ENCODE peak calls at places on chromosomes 7 and 10, in seven cellular contexts. One of them, this sample, is unnamed.

GRCh38 chr7:134435161-134435920 is 23.6 kb downstream of the AKR1B1 start:
- DNase-seq in Ammon's horn: no peak
- DNase-seq in fibroblast of pulmonary artery: peak; percentile 43
- DNase-seq in cardiac septum: no peak
- DNase-seq in nucleus accumbens: no peak
- DNase-seq in NCI-H1105: no peak
- DNase-seq in T-helper 9 cell: no peak
- DNase-seq in this sample: no peak

GRCh38 chr10:71431216-71431944 is 34.7 kb downstream of the CDH23 start:
- DNase-seq in Ammon's horn: no peak
- DNase-seq in fibroblast of pulmonary artery: no peak
- DNase-seq in cardiac septum: no peak
- DNase-seq in nucleus accumbens: no peak
- DNase-seq in NCI-H1105: no peak
- DNase-seq in T-helper 9 cell: no peak
- DNase-seq in this sample: peak; percentile 65

GRCh38 chr7:128946936-128947830 is 9.5 kb downstream of the IRF5 start:
- DNase-seq in Ammon's horn: no peak
- DNase-seq in fibroblast of pulmonary artery: no peak
- DNase-seq in cardiac septum: no peak
- DNase-seq in nucleus accumbens: no peak
- DNase-seq in NCI-H1105: no peak
- DNase-seq in T-helper 9 cell: no peak
- DNase-seq in this sample: no peak

GRCh38 chr7:131007439-131008330 is 273.7 kb upstream of the KLF14 start:
- DNase-seq in Ammon's horn: peak; percentile 87
- DNase-seq in fibroblast of pulmonary artery: peak; percentile 77
- DNase-seq in cardiac septum: no peak
- DNase-seq in nucleus accumbens: peak; percentile 42
- DNase-seq in NCI-H1105: peak; percentile 23
- DNase-seq in T-helper 9 cell: no peak
- DNase-seq in this sample: peak; percentile 95

GRCh38 chr7:107014381-107015023 is 30.0 kb upstream of the PRKAR2B start:
- DNase-seq in Ammon's horn: no peak
- DNase-seq in fibroblast of pulmonary artery: peak; percentile 9
- DNase-seq in cardiac septum: no peak
- DNase-seq in nucleus accumbens: no peak
- DNase-seq in NCI-H1105: peak; percentile 19
- DNase-seq in T-helper 9 cell: no peak
- DNase-seq in this sample: peak; percentile 67

GRCh38 chr7:38374507-38374906 is 101.1 kb upstream of the TARP start:
- DNase-seq in Ammon's horn: peak; percentile 56
- DNase-seq in fibroblast of pulmonary artery: peak; percentile 63
- DNase-seq in cardiac septum: no peak
- DNase-seq in nucleus accumbens: no peak
- DNase-seq in NCI-H1105: no peak
- DNase-seq in T-helper 9 cell: peak; percentile 59
- DNase-seq in this sample: peak; percentile 57

GRCh38 chr10:96129387-96130325 is at the start of gene ZNF518A:
- DNase-seq in Ammon's horn: peak; percentile 93
- DNase-seq in fibroblast of pulmonary artery: peak; percentile 99
- DNase-seq in cardiac septum: peak; percentile 95
- DNase-seq in nucleus accumbens: peak; percentile 75
- DNase-seq in NCI-H1105: peak; percentile 83
- DNase-seq in T-helper 9 cell: peak; percentile 77
- DNase-seq in this sample: peak; percentile 97

GRCh38 chr10:132784582-132785432 is 1.1 kb downstream of the NKX6-2 start:
- DNase-seq in Ammon's horn: no peak
- DNase-seq in fibroblast of pulmonary artery: no peak
- DNase-seq in cardiac septum: no peak
- DNase-seq in nucleus accumbens: no peak
- DNase-seq in NCI-H1105: no peak
- DNase-seq in T-helper 9 cell: no peak
- DNase-seq in this sample: no peak

GRCh38 chr10:36994886-36995285 is 130.5 kb upstream of the ANKRD30A start:
- DNase-seq in Ammon's horn: no peak
- DNase-seq in fibroblast of pulmonary artery: no peak
- DNase-seq in cardiac septum: no peak
- DNase-seq in nucleus accumbens: no peak
- DNase-seq in NCI-H1105: no peak
- DNase-seq in T-helper 9 cell: no peak
- DNase-seq in this sample: no peak

GRCh38 chr10:114239117-114239993 is at the start of gene VWA2:
- DNase-seq in Ammon's horn: no peak
- DNase-seq in fibroblast of pulmonary artery: no peak
- DNase-seq in cardiac septum: no peak
- DNase-seq in nucleus accumbens: no peak
- DNase-seq in NCI-H1105: peak; percentile 40
- DNase-seq in T-helper 9 cell: no peak
- DNase-seq in this sample: no peak

GRCh38 chr10:132408367-132408781 is 11.4 kb downstream of the PWWP2B start:
- DNase-seq in Ammon's horn: no peak
- DNase-seq in fibroblast of pulmonary artery: no peak
- DNase-seq in cardiac septum: no peak
- DNase-seq in nucleus accumbens: no peak
- DNase-seq in NCI-H1105: no peak
- DNase-seq in T-helper 9 cell: no peak
- DNase-seq in this sample: no peak

GRCh38 chr10:115129752-115130151 is 36.6 kb downstream of the ATRNL1 start:
- DNase-seq in Ammon's horn: peak; percentile 8
- DNase-seq in fibroblast of pulmonary artery: peak; percentile 62
- DNase-seq in cardiac septum: no peak
- DNase-seq in nucleus accumbens: no peak
- DNase-seq in NCI-H1105: no peak
- DNase-seq in T-helper 9 cell: no peak
- DNase-seq in this sample: peak; percentile 43